ENCODE peak calls at places on chromosomes 4 and X, in four cellular contexts. V, O, U and B are unnamed samples.

GRCh38 chr4:1608196-1608820 is 75.8 kb downstream of the FAM53A start:
- DNase-seq in V (no peak), O (no peak), U (no peak), B (no peak)

GRCh38 chr4:99863804-99864203 is 30.4 kb downstream of the LAMTOR3 start:
- DNase-seq in U (no peak), O (no peak), V (peak), B (peak)

GRCh38 chrX:109184506-109185139 is 297.3 kb downstream of the GUCY2F start:
- DNase-seq in U (no peak), O (no peak), V (no peak), B (no peak)

GRCh38 chrX:140274761-140275525 is 229.9 kb downstream of the SOX3 start:
- DNase-seq in O (no peak), U (no peak), V (peak), B (peak)

GRCh38 chr4:5098176-5098575 is 46.9 kb downstream of the STK32B start:
- DNase-seq in O (no peak), V (no peak), U (no peak), B (no peak)

GRCh38 chr4:183201331-183201730 is 102.3 kb downstream of the WWC2 start:
- DNase-seq in V (peak), U (no peak), O (no peak), B (peak)

GRCh38 chr4:38902695-38903094 is 35.1 kb downstream of the FAM114A1 start:
- DNase-seq in U (no peak), V (peak), O (no peak), B (peak)

GRCh38 chr4:169115897-169116254 is 105.8 kb upstream of the CBR4 start:
- DNase-seq in V (peak), O (no peak), U (no peak), B (peak)

GRCh38 chr4:89403826-89404225 is 96.2 kb upstream of the GPRIN3 start:
- DNase-seq in O (no peak), U (no peak), V (no peak), B (no peak)

GRCh38 chrX:138534410-138534809 is 177.1 kb downstream of the FGF13 start:
- DNase-seq in U (no peak), O (no peak), V (no peak), B (no peak)

GRCh38 chr4:168877779-168878491 is 132.1 kb downstream of the CBR4 start:
- DNase-seq in O (no peak), V (no peak), U (no peak), B (no peak)

GRCh38 chr4:29423836-29424721 is 1296.1 kb upstream of the PCDH7 start:
- DNase-seq in V (peak), O (no peak), U (no peak), B (peak)

GRCh38 chrX:50813843-50814661 is at the start of gene SHROOM4:
- DNase-seq in U (no peak), O (peak), V (peak), B (peak)

GRCh38 chr4:114599231-114600065 is 841 bp downstream of the UGT8 start:
- DNase-seq in O (no peak), U (no peak), V (peak), B (no peak)

GRCh38 chrX:19852014-19853005 is 35.1 kb downstream of the SH3KBP1 start:
- DNase-seq in V (peak), O (no peak), U (no peak), B (peak)

GRCh38 chr4:146370841-146371240 is 150.9 kb downstream of the SLC10A7 start:
- DNase-seq in O (no peak), U (no peak), V (peak), B (peak)

GRCh38 chr4:15035152-15035551 is 32.9 kb downstream of the CPEB2 start:
- DNase-seq in U (no peak), V (peak), O (no peak), B (peak)

GRCh38 chr4:2363056-2363719 is 55.3 kb downstream of the ZFYVE28 start:
- DNase-seq in U (no peak), O (no peak), V (no peak), B (no peak)

GRCh38 chr4:88283661-88284377 is 542 bp downstream of the PPM1K start:
- DNase-seq in U (peak), O (peak), V (peak), B (peak)

GRCh38 chrX:51155566-51155965 is 177.1 kb upstream of the NUDT10 start:
- DNase-seq in U (no peak), O (no peak), V (no peak), B (no peak)

GRCh38 chrX:148612431-148612830 is 112.0 kb downstream of the AFF2 start:
- DNase-seq in V (no peak), U (no peak), O (no peak), B (no peak)

GRCh38 chr4:77797239-77797638 is 21.9 kb downstream of the CNOT6L start:
- DNase-seq in O (no peak), U (no peak), V (no peak), B (peak)

GRCh38 chr4:140595065-140595464 is 26.3 kb upstream of the UCP1 start:
- DNase-seq in O (no peak), U (no peak), V (no peak), B (peak)
- TF ChIP-seq CTCF in O (no peak), U (no peak), V (peak), B (peak)

GRCh38 chrX:31461266-31461665 is 389.4 kb upstream of the FTHL17 start:
- DNase-seq in U (no peak), V (no peak), O (no peak), B (peak)

GRCh38 chrX:31459361-31459760 is 387.5 kb upstream of the FTHL17 start:
- DNase-seq in O (no peak), V (no peak), U (no peak), B (peak)
- H3K4me3 ChIP-seq in O (no peak), V (no peak), U (no peak), B (no peak)

DNA sequence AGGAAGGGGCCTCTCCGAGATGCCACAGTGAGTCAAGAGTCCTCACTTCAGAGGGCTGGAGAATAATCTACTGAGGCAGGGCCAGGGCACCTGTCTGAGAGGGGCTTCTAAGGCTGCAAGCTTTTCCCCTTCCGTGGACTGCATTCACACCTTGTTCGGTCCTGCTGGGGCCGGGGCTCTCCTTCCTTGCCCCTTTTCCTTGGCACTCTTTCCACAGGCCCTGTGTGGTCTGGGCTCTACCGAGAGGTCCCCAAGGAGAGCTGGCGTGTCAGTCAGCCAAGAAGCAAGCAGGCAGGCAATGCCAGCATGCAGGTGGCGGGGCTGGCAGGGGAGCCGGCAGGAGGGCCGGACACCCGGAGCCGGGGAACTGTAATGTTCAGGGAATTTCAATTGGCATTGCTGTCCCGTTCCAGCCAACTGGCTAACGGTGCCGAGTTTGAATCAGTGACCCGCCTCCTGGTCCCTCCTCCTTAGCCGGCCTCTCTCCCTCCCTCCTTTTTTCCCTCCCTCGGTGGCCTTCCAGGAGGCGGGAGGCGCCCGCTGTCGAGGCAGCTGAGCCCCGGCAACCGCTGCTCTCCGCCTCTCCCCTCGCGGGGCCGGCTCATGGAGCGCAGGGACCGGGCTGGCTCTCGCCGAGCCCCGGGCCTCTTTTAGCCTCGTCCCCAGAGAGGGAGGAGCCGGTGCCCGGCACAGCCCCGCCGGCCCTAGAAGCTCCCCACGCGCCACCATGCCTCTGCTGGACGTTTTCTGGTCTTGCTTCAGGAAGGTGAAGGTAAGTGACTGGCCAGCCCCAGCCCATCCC is at the start of gene STARD8:
- DNase-seq in O (no peak), U (no peak), V (peak), B (peak)
- TF ChIP-seq CTCF in O (no peak), U (no peak), V (peak), B (no peak)

GRCh38 chr4:57854748-57855147 is 744.6 kb upstream of the IGFBP7 start:
- DNase-seq in U (no peak), V (no peak), O (no peak), B (no peak)
- H3K4me3 ChIP-seq in U (no peak), V (no peak), O (no peak), B (no peak)

GRCh38 chr4:55008166-55009056 is 117.0 kb downstream of the KDR start:
- DNase-seq in V (no peak), O (no peak), U (no peak), B (peak)
- TF ChIP-seq CTCF in V (peak), O (peak), U (no peak), B (peak)

GRCh38 chrX:994780-995179 is 217.7 kb downstream of the CRLF2 start:
- DNase-seq in U (no peak), V (no peak), O (no peak), B (no peak)

DNA sequence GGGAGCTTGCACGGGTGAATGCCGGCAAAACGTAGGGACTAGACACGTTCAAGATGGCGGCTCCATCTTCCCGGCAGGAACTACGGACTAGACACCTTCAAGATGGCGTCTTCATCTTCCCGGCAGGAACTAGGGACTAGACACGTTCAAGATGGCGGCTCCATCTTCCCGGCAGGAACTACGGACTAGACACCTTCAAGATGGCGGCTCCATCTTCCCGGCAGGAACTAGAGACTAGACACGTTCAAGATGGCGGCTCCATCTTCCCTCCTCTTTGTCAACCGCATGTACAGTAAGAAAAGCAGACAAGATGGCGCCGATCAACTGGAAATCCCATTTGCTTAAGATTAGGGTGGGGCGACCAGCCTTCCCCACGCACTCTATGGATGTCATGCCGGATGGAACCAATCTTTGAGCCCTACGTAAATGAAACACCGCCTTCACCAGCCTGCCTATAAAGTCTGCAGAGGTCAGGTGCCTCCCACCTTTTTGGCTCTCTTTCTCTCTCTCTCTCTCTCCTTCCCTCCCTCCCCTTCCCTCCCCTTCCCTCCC is 222.4 kb downstream of the CRLF2 start:
- DNase-seq in V (peak), U (peak), O (peak), B (peak)
- H3K4me3 ChIP-seq in V (peak), U (no peak), O (peak), B (no peak)

GRCh38 chrX:128052303-128052702 is at the start of gene ACTRT1:
- DNase-seq in U (no peak), V (no peak), O (no peak), B (no peak)

GRCh38 chrX:128057421-128057820 is 5.2 kb upstream of the ACTRT1 start:
- DNase-seq in V (no peak), O (no peak), U (no peak), B (peak)

GRCh38 chrX:128051526-128051925 is 677 bp downstream of the ACTRT1 start:
- DNase-seq in V (no peak), U (no peak), O (no peak), B (no peak)
- TF ChIP-seq CTCF in V (no peak), U (no peak), O (no peak), B (no peak)

GRCh38 chrX:134362560-134363089 is 97.3 kb upstream of the HPRT1 start:
- DNase-seq in U (no peak), O (no peak), V (no peak), B (no peak)
- H3K4me3 ChIP-seq in U (no peak), O (no peak), V (no peak), B (no peak)